ENCODE peak calls at places on chromosomes 13 and 19, in four cellular contexts. R, X, B and O are unnamed samples.

GRCh38 chr13:45775401-45775963 is 73.4 kb downstream of the CBY2 start:
- DNase-seq in R (no peak), X (no peak), B (no peak), O (no peak)

GRCh38 chr19:29404015-29404414 is 121.8 kb upstream of the VSTM2B start:
- DNase-seq in R (no peak), X (no peak), B (no peak), O (no peak)

GRCh38 chr13:101298517-101298916 is 117.8 kb downstream of the NALCN start:
- DNase-seq in R (no peak), X (no peak), B (no peak), O (no peak)

GRCh38 chr13:77980592-77980991 is 62.0 kb upstream of the EDNRB start:
- DNase-seq in R (no peak), X (no peak), B (no peak), O (no peak)

GRCh38 chr19:1045247-1045603 is 5.3 kb downstream of the ABCA7 start:
- DNase-seq in R (no peak), X (peak; percentile 80), B (no peak), O (no peak)

GRCh38 chr13:30846311-30846710 is 59.8 kb upstream of the MEDAG start:
- DNase-seq in R (no peak), X (no peak), B (no peak), O (no peak)

GRCh38 chr13:99323488-99323887 is 16.3 kb upstream of the GPR183 start:
- DNase-seq in R (no peak), X (no peak), B (no peak), O (no peak)

GRCh38 chr13:50990540-50991506 is 81.2 kb downstream of the RNASEH2B start:
- DNase-seq in R (no peak), X (no peak), B (no peak), O (peak; percentile 77)

GRCh38 chr19:39093761-39094160 is 9.6 kb downstream of the ACP7 start:
- DNase-seq in R (no peak), X (no peak), B (no peak), O (no peak)

GRCh38 chr19:17089238-17089637 is 13.7 kb downstream of the MYO9B start:
- DNase-seq in R (no peak), X (no peak), B (no peak), O (no peak)

GRCh38 chr13:21674271-21675009 is 3.6 kb downstream of the FGF9 start:
- DNase-seq in R (no peak), X (no peak), B (peak; percentile 41), O (no peak)

GRCh38 chr13:48457578-48458242 is 44.8 kb upstream of the LPAR6 start:
- DNase-seq in R (no peak), X (no peak), B (no peak), O (no peak)

GRCh38 chr19:11806354-11807098 is 7.5 kb upstream of the ZNF440 start:
- DNase-seq in R (no peak), X (no peak), B (no peak), O (no peak)

GRCh38 chr13:31904941-31905824 is 126.4 kb upstream of the FRY start:
- DNase-seq in R (no peak), X (no peak), B (no peak), O (no peak)

GRCh38 chr13:74674701-74675100 is 540.5 kb upstream of the KLF12 start:
- DNase-seq in R (no peak), X (no peak), B (no peak), O (no peak)

GRCh38 chr19:17557461-17557860 is 2.0 kb downstream of the COLGALT1 start:
- DNase-seq in R (no peak), X (no peak), B (no peak), O (peak; percentile 66)